ENCODE peak calls at places on chromosomes 11 and 22, in ten cellular contexts. Y is transverse colon, K is A549, A is H1, E is K562, H is upper lobe of left lung, W is stomach, O is ovary, Q is esophagus muscularis mucosa, D is tibial nerve. P is an unnamed sample.

GRCh38 chr11:18282626-18283025 is 16.6 kb downstream of the SAA1 start:
- DNase-seq in D (no peak), W (no peak), H (no peak), A (no peak), K (no peak), E (no peak), O (no peak), Q (no peak), Y (no peak), P (no peak)

GRCh38 chr11:36156486-36157150 is 132.6 kb downstream of the COMMD9 start:
- DNase-seq in O (peak; percentile 35), D (no peak), Q (no peak), H (no peak), Y (no peak), E (no peak), K (no peak), A (no peak), W (no peak), P (no peak)

GRCh38 chr11:99275521-99275920 is 254.8 kb downstream of the CNTN5 start:
- DNase-seq in E (no peak), K (no peak), Y (no peak), O (no peak), H (no peak), Q (no peak), D (no peak), W (no peak), A (no peak), P (no peak)

GRCh38 chr11:61477734-61478148 is 30.8 kb upstream of the LRRC10B start:
- DNase-seq in O (peak; percentile 68), D (peak; percentile 33), K (peak; percentile 37), W (peak; percentile 51), H (peak; percentile 80), Y (peak; percentile 52), Q (no peak), A (peak; percentile 47), E (peak; percentile 65), P (no peak)

GRCh38 chr22:33829549-33830280 is 90.6 kb downstream of the LARGE1 start:
- DNase-seq in D (no peak), Y (no peak), Q (no peak), E (no peak), H (no peak), O (no peak), K (no peak), W (no peak), A (no peak), P (no peak)

GRCh38 chr11:92123540-92123939 is 101.1 kb upstream of the FAT3 start:
- DNase-seq in A (no peak), D (no peak), Y (no peak), W (no peak), H (no peak), Q (no peak), K (no peak), E (no peak), O (no peak), P (no peak)

GRCh38 chr11:119377112-119377901 is 4.2 kb downstream of the USP2 start:
- DNase-seq in Y (no peak), W (no peak), Q (no peak), K (no peak), E (peak; percentile 44), H (no peak), A (no peak), D (no peak), O (no peak), P (peak; percentile 67)

GRCh38 chr11:69658606-69659450 is 16.3 kb downstream of the LTO1 start:
- DNase-seq in Q (no peak), W (no peak), K (no peak), O (no peak), D (no peak), H (peak; percentile 52), E (no peak), Y (no peak), A (no peak), P (peak; percentile 33)

GRCh38 chr11:121265586-121265985 is 27.0 kb upstream of the SC5D start:
- DNase-seq in A (no peak), D (no peak), Y (no peak), H (peak; percentile 3), E (no peak), K (no peak), Q (no peak), W (no peak), O (no peak), P (no peak)
- TF ChIP-seq EP300 in A (no peak), D (no peak), Y (no peak), H (no peak), E (no peak), K (no peak), Q (no peak), W (no peak), O (no peak), P (no peak)

DNA sequence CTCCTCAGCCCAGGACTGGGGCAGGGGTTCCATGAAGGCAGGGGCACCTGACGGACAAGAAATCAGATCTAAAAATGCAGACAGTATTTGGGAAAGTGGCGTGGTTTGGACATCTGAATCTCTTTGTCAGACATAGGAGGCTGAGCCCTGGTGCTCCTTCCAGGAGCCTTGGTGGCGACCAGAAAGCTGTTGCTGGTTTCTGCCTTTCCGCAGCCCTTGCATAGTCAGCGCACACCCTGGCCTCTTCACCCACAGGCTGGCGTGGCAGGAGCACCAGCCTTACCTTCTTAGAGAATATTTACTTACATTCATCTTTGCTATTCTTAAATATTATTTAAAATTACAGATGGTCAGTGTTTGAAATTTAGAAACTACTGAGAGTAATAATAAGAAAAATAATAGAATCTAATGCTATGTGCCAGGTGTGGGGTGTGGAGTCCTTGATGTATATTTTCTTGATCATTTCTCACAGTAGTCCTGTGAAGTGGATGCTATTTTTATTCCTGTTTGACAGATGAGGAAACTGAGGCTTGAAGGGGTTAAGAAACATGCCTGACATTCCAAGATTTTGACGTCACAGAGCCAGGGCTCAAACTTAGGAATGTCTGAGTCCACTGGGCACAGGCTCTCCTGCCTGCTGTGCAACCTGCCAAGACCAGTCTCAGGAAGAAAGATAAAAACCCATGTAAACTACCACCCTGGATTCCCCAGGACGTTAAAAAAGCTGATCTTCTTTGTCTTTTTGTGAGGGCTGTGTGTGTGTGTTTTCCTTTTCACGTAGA is 51.6 kb downstream of the TBC1D22A start:
- DNase-seq in K (no peak), W (peak; percentile 54), O (no peak), H (no peak), A (no peak), D (no peak), Y (no peak), E (no peak), Q (no peak), P (no peak)
- TF ChIP-seq EP300 in K (no peak), W (no peak), O (no peak), H (no peak), A (no peak), D (no peak), Y (no peak), E (no peak), Q (no peak), P (no peak)

DNA sequence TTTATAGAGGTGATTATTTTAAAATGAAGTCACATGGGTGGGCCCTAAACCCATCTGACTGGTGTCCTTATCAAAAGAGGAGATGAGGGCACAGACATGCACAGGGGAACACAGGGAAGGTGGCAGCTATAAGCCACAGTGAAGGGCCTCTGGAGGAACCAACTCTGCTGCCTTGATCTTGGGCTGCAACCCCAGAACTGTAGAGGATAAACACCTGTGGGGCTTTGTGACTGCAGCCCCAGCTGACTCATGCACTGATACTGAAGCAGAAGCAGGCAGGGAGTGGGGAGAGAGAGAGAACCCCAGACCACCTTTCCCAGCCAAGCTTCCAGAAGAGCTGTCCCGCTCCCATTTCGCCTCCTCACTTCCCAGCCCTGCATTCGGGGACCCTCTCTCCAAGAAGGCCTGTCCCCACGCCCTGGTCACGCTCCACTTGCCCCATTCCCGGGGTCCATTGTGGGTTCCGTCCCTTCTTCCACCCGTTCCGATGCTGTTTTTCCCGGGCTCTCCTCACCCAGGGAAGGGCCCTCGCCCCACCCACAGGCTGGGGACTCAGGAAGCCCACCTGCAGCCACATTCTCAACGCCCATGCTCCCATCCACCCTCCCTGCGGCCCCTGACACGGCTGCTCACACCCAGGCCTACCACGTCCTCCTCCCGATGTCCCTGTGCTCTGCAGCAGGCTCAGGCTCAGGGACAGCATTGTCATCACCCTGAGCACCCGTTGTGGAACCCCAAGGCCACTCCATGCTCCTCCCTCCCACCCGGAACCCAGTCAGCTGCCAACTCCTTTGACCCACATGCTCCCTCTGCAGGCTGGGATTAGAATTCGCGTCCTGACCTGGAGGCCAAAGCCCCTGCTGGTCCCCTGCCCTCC is 90.8 kb upstream of the SHANK2 start:
- DNase-seq in H (no peak), W (peak; percentile 58), Q (no peak), K (peak; percentile 60), Y (peak; percentile 38), D (no peak), E (peak; percentile 63), O (no peak), A (peak; percentile 50), P (no peak)
- TF ChIP-seq EP300 in H (no peak), W (no peak), Q (no peak), K (no peak), Y (no peak), D (no peak), E (no peak), O (no peak), A (no peak), P (no peak)

GRCh38 chr11:106464728-106465127 is 387.3 kb downstream of the AASDHPPT start:
- DNase-seq in K (no peak), H (no peak), O (no peak), E (no peak), W (no peak), Q (no peak), Y (no peak), D (no peak), A (no peak), P (no peak)

GRCh38 chr11:106468531-106468930 is 391.1 kb downstream of the AASDHPPT start:
- DNase-seq in E (no peak), H (no peak), O (no peak), Q (no peak), Y (no peak), D (no peak), W (no peak), K (no peak), A (no peak), P (no peak)

GRCh38 chr11:106467486-106467885 is 390.0 kb downstream of the AASDHPPT start:
- DNase-seq in A (no peak), W (no peak), D (no peak), Y (no peak), K (no peak), Q (no peak), O (no peak), H (no peak), E (no peak), P (no peak)

GRCh38 chr11:106468091-106468490 is 390.6 kb downstream of the AASDHPPT start:
- DNase-seq in O (no peak), Y (no peak), K (no peak), W (no peak), H (no peak), A (no peak), D (no peak), Q (no peak), E (no peak), P (no peak)

DNA sequence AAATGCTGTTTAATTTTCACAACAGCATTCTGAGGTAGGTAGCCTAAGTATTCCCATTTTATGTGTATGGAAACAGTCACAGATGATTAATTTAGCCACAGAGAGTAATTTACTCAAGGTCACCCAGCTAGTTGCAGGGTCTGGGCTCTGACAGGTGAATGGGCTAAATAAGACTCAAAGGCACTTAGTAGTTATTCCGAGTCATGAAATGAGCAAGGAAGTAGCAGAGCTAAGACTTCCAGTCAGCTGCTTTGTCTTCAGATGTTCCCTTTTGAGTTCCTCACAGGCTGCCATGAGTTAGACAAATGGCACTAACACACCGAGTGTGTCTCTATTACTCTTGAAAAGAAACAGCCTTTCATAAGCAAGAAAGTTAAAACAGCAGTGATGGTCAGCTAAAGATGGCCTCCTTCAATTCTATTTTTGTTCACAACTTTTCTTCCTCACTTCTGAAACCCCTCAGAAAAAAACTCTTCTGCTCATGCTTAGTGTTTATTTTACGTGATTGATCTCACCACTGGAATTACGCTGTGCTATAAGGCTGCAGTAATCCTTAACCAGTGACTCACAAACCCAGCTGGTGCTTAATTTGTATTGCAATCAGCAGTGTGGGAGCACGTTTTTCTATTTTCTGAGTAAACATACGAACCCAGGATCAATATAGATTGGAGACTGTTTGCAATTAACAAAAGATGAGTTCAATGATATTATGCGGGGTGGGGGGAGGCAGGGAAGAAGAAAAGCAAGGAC is 389.2 kb downstream of the AASDHPPT start:
- DNase-seq in H (no peak), O (no peak), Y (no peak), W (no peak), Q (no peak), K (no peak), E (no peak), D (no peak), A (no peak), P (no peak)
- TF ChIP-seq EP300 in H (no peak), O (no peak), Y (no peak), W (no peak), Q (no peak), K (no peak), E (no peak), D (no peak), A (no peak), P (no peak)

P was measured in suprapubic skin.